ENCODE peak calls at places on chromosomes 7 and 10, in six cellular contexts. M is GM13977, G is PC-9, D is T follicular helper cell, B is memory B cell, J is GM20000. U is an unnamed sample.

GRCh38 chr10:62610649-62611229 is 193.8 kb upstream of the ADO start:
- DNase-seq in M (peak), G (peak), D (peak), B (peak), J (peak), U (peak)

GRCh38 chr7:157678503-157678902 is 341.7 kb downstream of the DNAJB6 start:
- DNase-seq in M (no peak), G (no peak), D (no peak), B (no peak), J (no peak), U (no peak)

GRCh38 chr7:132757778-132758177 is 181.5 kb upstream of the PLXNA4 start:
- DNase-seq in M (no peak), G (no peak), D (no peak), B (no peak), J (no peak), U (no peak)

GRCh38 chr7:117071597-117071996 is 118.3 kb downstream of the ST7 start:
- DNase-seq in M (no peak), G (no peak), D (no peak), B (no peak), J (no peak), U (no peak)

GRCh38 chr7:140541513-140542192 is 62.3 kb upstream of the MKRN1 start:
- DNase-seq in M (no peak), G (peak), D (no peak), B (no peak), J (no peak), U (peak)

GRCh38 chr10:91694170-91694794 is 61.4 kb upstream of the PPP1R3C start:
- DNase-seq in M (peak), G (no peak), D (no peak), B (peak), J (peak), U (peak)

GRCh38 chr10:36451391-36451790 is 674.0 kb upstream of the ANKRD30A start:
- DNase-seq in M (no peak), G (no peak), D (no peak), B (no peak), J (no peak), U (no peak)

GRCh38 chr10:112966191-112966855 is 16.3 kb downstream of the TCF7L2 start:
- DNase-seq in M (no peak), G (no peak), D (no peak), B (no peak), J (no peak), U (no peak)

GRCh38 chr10:62426086-62426485 is 51.9 kb downstream of the ZNF365 start:
- DNase-seq in M (no peak), G (no peak), D (no peak), B (no peak), J (no peak), U (peak)

GRCh38 chr10:119595715-119596515 is 849 bp downstream of the TIAL1 start:
- DNase-seq in M (peak), G (peak), D (peak), B (peak), J (peak), U (peak)

GRCh38 chr10:101047268-101047667 is 14.5 kb upstream of the KAZALD1 start:
- DNase-seq in M (no peak), G (no peak), D (no peak), B (no peak), J (no peak), U (no peak)

GRCh38 chr7:40200791-40201190 is 66.0 kb downstream of the SUGCT start:
- DNase-seq in M (no peak), G (no peak), D (no peak), B (no peak), J (no peak), U (no peak)